ENCODE peak calls at places on chromosome 20, in five cellular contexts. D is H7, K is tibial nerve, L is lower lobe of right lung, B is psoas muscle. X is an unnamed sample.

GRCh38 chr20:23179766-23180403 is 93.8 kb upstream of the CD93 start:
- DNase-seq in K (no peak), B (no peak), L (no peak), D (no peak), X (no peak)

GRCh38 chr20:63502671-63503172 is 3.8 kb upstream of the EEF1A2 start:
- DNase-seq in D (peak), K (no peak), L (peak), B (no peak), X (peak)

GRCh38 chr20:17648782-17649730 is 33.0 kb downstream of the RRBP1 start:
- DNase-seq in L (peak), D (peak), B (no peak), K (no peak), X (no peak)

GRCh38 chr20:13412806-13413445 is 191.9 kb downstream of the ISM1 start:
- DNase-seq in D (no peak), B (no peak), K (no peak), L (no peak), X (no peak)

GRCh38 chr20:4318891-4319290 is 303.5 kb upstream of the RNF24 start:
- DNase-seq in K (no peak), D (no peak), B (no peak), L (no peak), X (no peak)

GRCh38 chr20:44810391-44811149 is at the start of gene RIMS4:
- DNase-seq in B (no peak), D (peak), L (no peak), K (no peak), X (peak)

GRCh38 chr20:973785-974194 is 28.3 kb downstream of the RSPO4 start:
- DNase-seq in D (peak), K (no peak), B (no peak), L (no peak), X (peak)

GRCh38 chr20:47309806-47310426 is 46.6 kb downstream of the ZMYND8 start:
- DNase-seq in D (peak), K (no peak), B (no peak), L (no peak), X (peak)

GRCh38 chr20:5928831-5929715 is 21.3 kb downstream of the TRMT6 start:
- DNase-seq in B (no peak), L (no peak), K (no peak), D (no peak), X (no peak)

GRCh38 chr20:35641743-35642142 is 23.0 kb downstream of the CPNE1 start:
- DNase-seq in L (no peak), B (no peak), D (no peak), K (no peak), X (no peak)

GRCh38 chr20:32484221-32485125 is 100.7 kb downstream of the NOL4L start:
- DNase-seq in B (peak), L (peak), K (no peak), D (peak), X (peak)

GRCh38 chr20:8523684-8524083 is 391.6 kb downstream of the PLCB1 start:
- DNase-seq in K (no peak), L (no peak), D (no peak), B (no peak), X (no peak)

X was measured in ELF-1.